ENCODE peak calls at places on chromosomes 16 and 17, in ten cellular contexts. Y is naive thymus-derived CD8-positive, alpha-beta T cell; P is ACHN; A is T47D; V is GDM1; H is left ventricle myocardium superior; R is stimulated activated CD4-positive, alpha-beta T cell treated with anti-CD3 and anti-CD28 coated beads, Interleukin-15, amount 100 ng/mL, for 48 hours; X is Kasumi-1; E is NCI-H1092 treated with DMSO at 0.1 percent for 48 hours; O is cardiac fibroblast. U is an unnamed sample.

GRCh38 chr16:2691491-2692248 is 9.3 kb downstream of the KCTD5 start:
- DNase-seq in E (peak), P (no peak), R (no peak), O (no peak), X (no peak), H (peak), V (no peak), A (no peak), Y (no peak), U (no peak)

GRCh38 chr16:15539197-15539596 is 103.8 kb downstream of the MARF1 start:
- DNase-seq in Y (no peak), R (no peak), E (no peak), X (no peak), O (no peak), V (no peak), P (peak), A (no peak), H (no peak), U (peak)

GRCh38 chr17:50976951-50977472 is 110.9 kb upstream of the TOB1 start:
- DNase-seq in O (peak), H (no peak), E (no peak), P (no peak), X (peak), V (no peak), R (no peak), A (no peak), Y (no peak), U (no peak)

GRCh38 chr17:28912281-28912937 is 9.5 kb upstream of the DHRS13 start:
- DNase-seq in Y (no peak), O (no peak), E (no peak), A (no peak), P (no peak), V (no peak), R (no peak), H (no peak), X (no peak), U (no peak)

GRCh38 chr16:4315185-4316102 is at the start of gene GLIS2:
- DNase-seq in O (peak), H (peak), V (peak), A (peak), P (peak), Y (no peak), E (peak), X (no peak), R (no peak), U (peak)

GRCh38 chr17:11264183-11264871 is 23.3 kb downstream of the SHISA6 start:
- DNase-seq in R (no peak), A (no peak), X (no peak), V (no peak), O (peak), P (peak), Y (no peak), E (no peak), H (no peak), U (no peak)

GRCh38 chr16:26688105-26688504 is 378.6 kb upstream of the C16orf82 start:
- DNase-seq in E (no peak), V (no peak), X (no peak), R (no peak), H (no peak), Y (no peak), A (no peak), P (no peak), O (no peak), U (no peak)

GRCh38 chr17:9241371-9241712 is 220.0 kb downstream of the NTN1 start:
- DNase-seq in X (no peak), V (no peak), H (peak), E (no peak), A (no peak), O (no peak), P (no peak), R (no peak), Y (no peak), U (no peak)

GRCh38 chr17:4327638-4328037 is 38.8 kb downstream of the UBE2G1 start:
- DNase-seq in O (peak), R (no peak), X (no peak), V (no peak), Y (no peak), A (no peak), E (no peak), P (no peak), H (no peak), U (no peak)

GRCh38 chr16:67235816-67236547 is 9.1 kb downstream of the TMEM208 start:
- DNase-seq in O (no peak), A (no peak), P (no peak), V (no peak), X (no peak), R (peak), H (no peak), Y (no peak), E (no peak), U (no peak)

GRCh38 chr16:89999831-90000574 is 19.3 kb downstream of the DBNDD1 start:
- DNase-seq in E (no peak), X (no peak), R (no peak), O (no peak), Y (no peak), P (no peak), H (no peak), V (no peak), A (no peak), U (no peak)

GRCh38 chr16:89051521-89052166 is 42.0 kb upstream of the ACSF3 start:
- DNase-seq in E (peak), X (no peak), A (no peak), O (no peak), H (no peak), V (no peak), R (no peak), P (no peak), Y (no peak), U (no peak)

GRCh38 chr16:81158964-81159363 is 62.8 kb upstream of the GCSH start:
- DNase-seq in A (no peak), V (no peak), X (no peak), Y (no peak), H (no peak), R (no peak), O (no peak), P (no peak), E (no peak), U (no peak)

GRCh38 chr16:69618721-69619120 is 53.0 kb downstream of the NFAT5 start:
- DNase-seq in A (no peak), R (no peak), X (no peak), O (no peak), P (no peak), V (no peak), Y (no peak), E (no peak), H (no peak), U (no peak)

GRCh38 chr17:82232876-82233785 is 4.3 kb downstream of the SLC16A3 start:
- DNase-seq in O (no peak), R (no peak), P (no peak), X (no peak), Y (no peak), A (no peak), H (peak), E (no peak), V (no peak), U (no peak)

GRCh38 chr17:61470530-61471136 is 18.4 kb downstream of the TBX4 start:
- DNase-seq in A (no peak), R (no peak), E (no peak), H (no peak), Y (no peak), P (no peak), X (no peak), O (no peak), V (no peak), U (peak)

GRCh38 chr16:70688266-70688742 is 2.5 kb upstream of the MTSS2 start:
- DNase-seq in O (peak), V (no peak), X (no peak), Y (no peak), P (no peak), H (peak), R (no peak), A (no peak), E (peak), U (no peak)

GRCh38 chr17:8991514-8992285 is 26.2 kb upstream of the PIK3R5 start:
- DNase-seq in P (peak), X (peak), R (peak), A (no peak), H (peak), Y (peak), V (peak), E (no peak), O (peak), U (peak)

GRCh38 chr17:55421179-55421934 is at the start of gene MMD:
- DNase-seq in X (peak), R (peak), E (peak), H (no peak), V (no peak), O (no peak), Y (peak), P (no peak), A (peak), U (no peak)

GRCh38 chr17:57281887-57282653 is 25.7 kb downstream of the MSI2 start:
- DNase-seq in X (no peak), P (no peak), H (no peak), R (no peak), A (no peak), O (no peak), Y (no peak), V (no peak), E (peak), U (no peak)

GRCh38 chr17:30677550-30678254 is 146.8 kb downstream of the CRLF3 start:
- DNase-seq in Y (no peak), E (no peak), A (no peak), R (no peak), P (no peak), H (no peak), X (no peak), O (no peak), V (no peak), U (no peak)

GRCh38 chr17:8532021-8532420 is 96.3 kb downstream of the NDEL1 start:
- DNase-seq in E (no peak), P (no peak), V (no peak), X (no peak), H (no peak), Y (no peak), R (no peak), O (peak), A (no peak), U (peak)

GRCh38 chr16:17481741-17482140 is 11.0 kb upstream of the XYLT1 start:
- DNase-seq in O (no peak), X (no peak), R (no peak), P (no peak), H (no peak), Y (no peak), V (no peak), E (no peak), A (no peak), U (peak)

GRCh38 chr17:62994931-62995330 is 28.9 kb downstream of the TANC2 start:
- DNase-seq in Y (no peak), X (no peak), P (no peak), V (no peak), A (no peak), H (no peak), E (no peak), O (peak), R (no peak), U (no peak)

GRCh38 chr17:42179911-42180410 is 981 bp downstream of the KCNH4 start:
- DNase-seq in E (peak), O (peak), V (no peak), P (peak), X (peak), A (peak), H (peak), R (no peak), Y (no peak), U (peak)

GRCh38 chr17:80917716-80918560 is 73.7 kb upstream of the CHMP6 start:
- DNase-seq in P (no peak), X (no peak), O (no peak), A (no peak), R (no peak), Y (no peak), V (no peak), E (no peak), H (no peak), U (no peak)

GRCh38 chr16:27450836-27451341 is 48.9 kb downstream of the IL21R start:
- DNase-seq in H (no peak), R (no peak), V (no peak), P (peak), Y (no peak), X (no peak), O (peak), E (no peak), A (no peak), U (no peak)

GRCh38 chr17:16406742-16407674 is 8.4 kb upstream of the TRPV2 start:
- DNase-seq in X (no peak), P (peak), Y (no peak), A (no peak), H (peak), V (no peak), R (no peak), E (no peak), O (peak), U (peak)

GRCh38 chr17:70172449-70172848 is 3.1 kb downstream of the KCNJ2 start:
- DNase-seq in V (no peak), A (no peak), P (no peak), X (no peak), E (no peak), R (no peak), H (no peak), O (peak), Y (no peak), U (no peak)

GRCh38 chr16:85017151-85017550 is 5.8 kb upstream of the ZDHHC7 start:
- DNase-seq in Y (no peak), P (no peak), H (no peak), X (peak), E (no peak), V (no peak), O (no peak), A (no peak), R (no peak), U (no peak)

GRCh38 chr16:19884021-19884485 is 595 bp downstream of the GPRC5B start:
- DNase-seq in H (peak), A (no peak), P (no peak), X (no peak), Y (no peak), V (no peak), R (no peak), O (no peak), E (no peak), U (peak)

GRCh38 chr17:4610656-4611055 is 26.3 kb downstream of the SMTNL2 start:
- DNase-seq in H (no peak), E (no peak), O (no peak), A (no peak), V (no peak), Y (no peak), R (no peak), P (no peak), X (no peak), U (peak)

GRCh38 chr17:43338886-43339516 is 59.8 kb upstream of the ARL4D start:
- DNase-seq in O (peak), H (peak), P (peak), X (peak), R (no peak), E (peak), V (peak), A (no peak), Y (peak), U (no peak)

GRCh38 chr17:8005951-8006730 is 3.7 kb downstream of the GUCY2D start:
- DNase-seq in X (no peak), Y (no peak), P (no peak), R (no peak), V (peak), A (no peak), H (no peak), O (no peak), E (no peak), U (no peak)

GRCh38 chr17:9985622-9986021 is 80.6 kb upstream of the RCVRN start:
- DNase-seq in P (no peak), H (no peak), R (no peak), Y (no peak), O (no peak), E (no peak), V (no peak), A (no peak), X (no peak), U (no peak)

GRCh38 chr16:11484691-11485258 is 101.9 kb downstream of the LITAF start:
- DNase-seq in Y (no peak), V (no peak), P (no peak), X (no peak), E (no peak), R (no peak), O (peak), H (no peak), A (no peak), U (no peak)

GRCh38 chr17:61583242-61583641 is 7.8 kb downstream of the NACA2 start:
- DNase-seq in H (no peak), E (peak), X (peak), Y (no peak), P (peak), A (peak), R (no peak), V (peak), O (peak), U (peak)

GRCh38 chr16:64659863-64660262 is 462.0 kb downstream of the CDH11 start:
- DNase-seq in X (no peak), Y (no peak), P (no peak), R (no peak), V (no peak), O (no peak), H (no peak), E (no peak), A (no peak), U (no peak)

U was measured in Caco-2.